ENCODE peak calls at places on chromosomes 7 and 10, in five cellular contexts. W, Q, H, Z and Y are unnamed samples. For H3K27me3, the result is how much of the 10 kb centered on the place peaks cover.

GRCh38 chr10:70191906-70192305 is 21.6 kb upstream of the SAR1A start:
- DNase-seq in W (no peak), Q (no peak), H (no peak), Z (no peak), Y (no peak)

GRCh38 chr10:86139066-86139657 is 227.4 kb downstream of the GRID1 start:
- DNase-seq in W (peak), Q (peak), H (peak), Z (peak), Y (no peak)

GRCh38 chr10:24467605-24468004 is 256.1 kb downstream of the ARHGAP21 start:
- DNase-seq in W (no peak), Q (no peak), H (no peak), Z (no peak), Y (no peak)

GRCh38 chr10:70125918-70126590 is 6.6 kb downstream of the AIFM2 start:
- DNase-seq in W (no peak), Q (peak), H (no peak), Z (no peak), Y (no peak)

GRCh38 chr10:35058134-35058533 is 32.0 kb downstream of the CUL2 start:
- DNase-seq in W (no peak), Q (no peak), H (peak), Z (no peak), Y (no peak)

GRCh38 chr7:108028111-108028510 is 25.1 kb upstream of the LAMB1 start:
- DNase-seq in W (no peak), Q (no peak), H (no peak), Z (no peak), Y (peak)

GRCh38 chr7:133394369-133394768 is 141.5 kb downstream of the EXOC4 start:
- DNase-seq in W (no peak), Q (no peak), H (no peak), Z (no peak), Y (no peak)

GRCh38 chr10:49310460-49310859 is 11.5 kb downstream of the C10orf71 start:
- DNase-seq in W (no peak), Q (no peak), H (no peak), Z (no peak), Y (no peak)

GRCh38 chr7:128687131-128687530 is 15.0 kb downstream of the GARIN1A start:
- DNase-seq in W (no peak), Q (no peak), H (no peak), Z (no peak), Y (no peak)

GRCh38 chr7:883029-884021 is 7.0 kb downstream of the GET4 start:
- DNase-seq in W (no peak), Q (peak), H (no peak), Z (no peak), Y (no peak)

GRCh38 chr7:46191776-46192175 is 270.7 kb upstream of the IGFBP3 start:
- DNase-seq in W (no peak), Q (no peak), H (no peak), Z (no peak), Y (no peak)

GRCh38 chr7:74293577-74293908 is 4.3 kb downstream of the CLIP2 start:
- DNase-seq in W (no peak), Q (no peak), H (no peak), Z (no peak), Y (no peak)

GRCh38 chr7:104264281-104264680 is 56.5 kb upstream of the ORC5 start:
- DNase-seq in W (no peak), Q (no peak), H (no peak), Z (no peak), Y (no peak)

GRCh38 chr7:96236198-96237039 is 85.5 kb downstream of the SLC25A13 start:
- DNase-seq in W (peak), Q (no peak), H (no peak), Z (no peak), Y (no peak)

GRCh38 chr7:105924950-105925349 is 38.1 kb upstream of the CDHR3 start:
- DNase-seq in W (no peak), Q (no peak), H (no peak), Z (no peak), Y (no peak)

GRCh38 chr7:77460057-77460486 is 43.9 kb upstream of the GSAP start:
- DNase-seq in W (peak), Q (no peak), H (peak), Z (no peak), Y (no peak)

GRCh38 chr10:31947144-31947926 is 18.7 kb upstream of the ARHGAP12 start:
- DNase-seq in W (peak), Q (peak), H (no peak), Z (no peak), Y (no peak)

GRCh38 chr7:129166745-129167144 is 21.7 kb upstream of the SMO start:
- DNase-seq in W (no peak), Q (no peak), H (no peak), Z (no peak), Y (no peak)

GRCh38 chr10:17209302-17209701 is 7.8 kb upstream of the TRDMT1 start:
- DNase-seq in W (no peak), Q (no peak), H (no peak), Z (no peak), Y (no peak)

GRCh38 chr10:1577371-1577770 is 160.0 kb downstream of the ADARB2 start:
- DNase-seq in W (no peak), Q (no peak), H (no peak), Z (no peak), Y (no peak)

GRCh38 chr7:90574136-90574819 is 21.8 kb upstream of the CDK14 start:
- DNase-seq in W (no peak), Q (no peak), H (peak), Z (no peak), Y (no peak)

GRCh38 chr10:74234569-74234968 is 83.5 kb downstream of the ADK start:
- DNase-seq in W (no peak), Q (no peak), H (no peak), Z (no peak), Y (no peak)

GRCh38 chr10:119634219-119634544 is 17.0 kb upstream of the BAG3 start:
- DNase-seq in W (no peak), Q (peak), H (no peak), Z (no peak), Y (no peak)

GRCh38 chr7:39746162-39746782 is 122.9 kb downstream of the RALA start:
- DNase-seq in W (peak), Q (peak), H (peak), Z (peak), Y (peak)

GRCh38 chr7:39745320-39745719 is 121.9 kb downstream of the RALA start:
- DNase-seq in W (no peak), Q (no peak), H (no peak), Z (no peak), Y (no peak)

GRCh38 chr7:39744620-39745019 is 121.2 kb downstream of the RALA start:
- DNase-seq in W (no peak), Q (no peak), H (no peak), Z (no peak), Y (no peak)

GRCh38 chr7:39741942-39742623 is 118.7 kb downstream of the RALA start:
- DNase-seq in W (no peak), Q (peak), H (peak), Z (peak), Y (no peak)
- H3K27me3 ChIP-seq in W (under half), Q (under half), H (under half), Z (under half), Y (under half)

GRCh38 chr10:5508161-5508604 is 8.8 kb upstream of the CALML5 start:
- DNase-seq in W (no peak), Q (no peak), H (no peak), Z (no peak), Y (no peak)
- TF ChIP-seq POLR2AphosphoS5 in W (no peak), Q (no peak), H (no peak), Z (no peak), Y (no peak)

GRCh38 chr7:11297764-11298163 is 324.1 kb downstream of the PHF14 start:
- DNase-seq in W (no peak), Q (no peak), H (no peak), Z (no peak), Y (no peak)

GRCh38 chr7:11298220-11298619 is 324.5 kb downstream of the PHF14 start:
- DNase-seq in W (no peak), Q (no peak), H (peak), Z (no peak), Y (no peak)

GRCh38 chr7:11297226-11297625 is 323.6 kb downstream of the PHF14 start:
- DNase-seq in W (no peak), Q (no peak), H (no peak), Z (no peak), Y (no peak)

GRCh38 chr7:11302121-11302520 is 328.4 kb downstream of the PHF14 start:
- DNase-seq in W (no peak), Q (no peak), H (no peak), Z (no peak), Y (no peak)

GRCh38 chr7:11300231-11300630 is 326.6 kb downstream of the PHF14 start:
- DNase-seq in W (no peak), Q (no peak), H (no peak), Z (no peak), Y (no peak)
- H3K27me3 ChIP-seq in W (under half), Q (under half), H (under half), Z (under half), Y (under half)

GRCh38 chr7:30433082-30433481 is 45.5 kb downstream of the NOD1 start:
- DNase-seq in W (no peak), Q (peak), H (peak), Z (no peak), Y (peak)
- TF ChIP-seq POLR2AphosphoS5 in W (no peak), Q (peak), H (no peak), Z (peak), Y (peak)

DNA sequence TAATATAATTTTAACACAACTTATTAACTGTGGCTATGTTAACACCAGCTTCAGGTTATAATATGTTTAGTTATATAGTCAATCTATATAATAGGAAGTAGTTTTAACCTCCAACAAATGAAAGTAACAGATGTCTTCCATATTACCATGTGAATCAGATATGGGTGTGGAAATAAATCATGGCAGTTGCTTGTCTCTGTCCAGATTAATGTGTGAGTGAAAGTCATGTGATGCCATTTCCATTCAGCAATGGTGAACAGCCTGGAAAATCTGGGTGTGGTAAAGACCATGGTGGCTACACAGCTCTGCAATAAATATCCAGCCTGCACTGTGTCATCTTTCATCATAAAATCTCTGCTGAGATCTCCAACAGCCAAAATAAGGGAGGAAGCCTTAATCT is 27.8 kb downstream of the HEPACAM2 start:
- DNase-seq in W (no peak), Q (no peak), H (no peak), Z (no peak), Y (no peak)
- H3K27me3 ChIP-seq in W (under half), Q (under half), H (under half), Z (under half), Y (under half)

GRCh38 chr10:8063935-8064334 is 9.4 kb downstream of the GATA3 start:
- DNase-seq in W (no peak), Q (no peak), H (peak), Z (no peak), Y (no peak)
- TF ChIP-seq POLR2AphosphoS5 in W (no peak), Q (no peak), H (no peak), Z (no peak), Y (no peak)

GRCh38 chr7:4808565-4808964 is 33.1 kb downstream of the AP5Z1 start:
- DNase-seq in W (no peak), Q (no peak), H (no peak), Z (no peak), Y (no peak)
- H3K27me3 ChIP-seq in W (under half), Q (under half), H (under half), Z (under half), Y (half or more)

GRCh38 chr7:92932450-92932849 is 96.1 kb upstream of the CDK6 start:
- DNase-seq in W (no peak), Q (no peak), H (peak), Z (no peak), Y (no peak)

GRCh38 chr7:92939793-92940360 is 103.5 kb upstream of the CDK6 start:
- DNase-seq in W (no peak), Q (no peak), H (no peak), Z (no peak), Y (no peak)

GRCh38 chr7:92930404-92930803 is 94.0 kb upstream of the CDK6 start:
- DNase-seq in W (no peak), Q (no peak), H (no peak), Z (no peak), Y (no peak)

DNA sequence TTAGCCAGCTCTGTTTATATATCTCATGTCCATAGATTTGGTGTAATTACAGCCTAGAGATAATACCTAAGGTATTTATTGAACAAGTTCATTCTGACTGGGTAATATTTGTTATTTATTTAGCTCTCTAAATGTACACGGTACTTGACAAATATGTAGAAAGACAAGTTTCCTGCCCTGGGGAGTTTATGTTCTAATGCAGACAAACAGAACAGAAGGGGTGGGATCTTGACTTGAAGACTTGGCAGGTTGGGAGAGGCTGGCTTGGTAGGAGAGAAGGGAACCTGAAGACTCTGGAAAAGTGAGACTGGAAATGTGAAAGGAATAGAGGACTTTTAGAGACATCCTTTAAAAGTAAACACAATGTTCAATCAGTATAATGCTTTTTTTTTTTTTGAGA is 97.7 kb upstream of the CDK6 start:
- DNase-seq in W (no peak), Q (no peak), H (no peak), Z (no peak), Y (no peak)
- TF ChIP-seq POLR2AphosphoS5 in W (no peak), Q (no peak), H (no peak), Z (no peak), Y (no peak)